ENCODE peak calls at places on chromosomes 5 and 9, in five cellular contexts. J is posterior cingulate gyrus; E is hepatic stellate cell; I is stimulated activated CD8-positive, alpha-beta memory T cell treated with anti-CD3 and anti-CD28 coated beads, Interleukin-7, amount 100 ng/mL, for 24 hours; T is stimulated activated CD4-positive, alpha-beta T cell treated with anti-CD3 and anti-CD28 coated beads, TNF-alpha, amount 100 ng/mL, for 48 hours. Q is an unnamed sample.

GRCh38 chr5:2149196-2149541 is 266.4 kb upstream of the IRX4 start:
- DNase-seq in J (no peak), E (no peak), I (no peak), T (no peak), Q (no peak)

GRCh38 chr5:8458038-8458383 is 589.1 kb downstream of the MTRR start:
- DNase-seq in J (no peak), E (peak; percentile 7), I (no peak), T (no peak), Q (no peak)

GRCh38 chr9:136051568-136052432 is 43.3 kb downstream of the NACC2 start:
- DNase-seq in J (peak; percentile 90), E (peak; percentile 95), I (no peak), T (peak; percentile 11), Q (no peak)

GRCh38 chr5:126335871-126336270 is 87.3 kb upstream of the GRAMD2B start:
- DNase-seq in J (no peak), E (no peak), I (no peak), T (no peak), Q (no peak)

GRCh38 chr5:139251281-139251687 is 42.3 kb upstream of the MATR3 start:
- DNase-seq in J (no peak), E (no peak), I (no peak), T (no peak), Q (peak; percentile 43)

GRCh38 chr5:1273745-1274144 is 21.1 kb downstream of the TERT start:
- DNase-seq in J (no peak), E (no peak), I (no peak), T (no peak), Q (no peak)

GRCh38 chr5:101590384-101590783 is 687.3 kb upstream of the ST8SIA4 start:
- DNase-seq in J (no peak), E (no peak), I (no peak), T (no peak), Q (no peak)

GRCh38 chr9:6171667-6172066 is 43.9 kb upstream of the IL33 start:
- DNase-seq in J (no peak), E (no peak), I (no peak), T (no peak), Q (no peak)

GRCh38 chr5:111068208-111068607 is 3.3 kb upstream of the TSLP start:
- DNase-seq in J (no peak), E (no peak), I (no peak), T (no peak), Q (no peak)

Q was measured in memory B cell.